ENCODE peak calls at places on chromosomes 3 and 15, in seven cellular contexts. M is omental fat pad; G is stimulated activated CD4-positive, alpha-beta T cell treated with anti-CD3 and anti-CD28 coated beads, Interleukin-15, amount 100 ng/mL, for 1 hour; C is activated T-helper 1 cell treated with anti-CD3 and anti-CD28 coated beads, Interleukin-12 subunit alpha, Interleukin-12 subunit beta, Interleukin-2, Interleukin-4 antibody, amounts not matched to agents 30 ng/mL and 10 ng/mL and 1 ng/mL, durations not matched to agents 14 hours and 24 hours and 36 hours; U is cardiac fibroblast; A is activated CD4-positive, alpha-beta T cell treated with anti-CD3 and anti-CD28 coated beads, Interleukin-2, amount 50 U/mL, for 1 hour; J is pancreas. I is an unnamed sample.

GRCh38 chr3:101383656-101384055 is 63.3 kb upstream of the IMPG2 start:
- DNase-seq in M (no peak), G (no peak), A (no peak), C (no peak), U (no peak), J (no peak), I (no peak)

GRCh38 chr3:132912416-132912753 is 125.8 kb upstream of the TMEM108 start:
- DNase-seq in J (no peak), U (no peak), M (no peak), G (no peak), C (no peak), A (no peak), I (no peak)

GRCh38 chr15:64842986-64843561 is 1.4 kb downstream of the PLEKHO2 start:
- DNase-seq in M (no peak), U (peak), A (no peak), G (no peak), J (no peak), C (no peak), I (peak)

GRCh38 chr15:77538011-77538410 is 94.7 kb downstream of the LINGO1 start:
- DNase-seq in A (no peak), C (no peak), G (no peak), J (no peak), U (no peak), M (no peak), I (no peak)

GRCh38 chr3:192296845-192297244 is 430.5 kb downstream of the FGF12 start:
- DNase-seq in J (no peak), A (no peak), C (no peak), U (no peak), G (no peak), M (no peak), I (no peak)

GRCh38 chr3:190557311-190557710 is 43.4 kb downstream of the IL1RAP start:
- DNase-seq in G (no peak), U (no peak), J (no peak), A (no peak), C (no peak), M (no peak), I (no peak)

GRCh38 chr3:114370537-114371174 is 76.8 kb downstream of the TIGIT start:
- DNase-seq in U (no peak), G (no peak), M (no peak), J (no peak), A (no peak), C (no peak), I (no peak)

GRCh38 chr3:195905970-195906864 is 2.1 kb downstream of the TNK2 start:
- DNase-seq in A (peak), J (no peak), M (no peak), U (peak), G (no peak), C (no peak), I (no peak)

GRCh38 chr15:84829428-84829827 is 12.3 kb downstream of the ALPK3 start:
- DNase-seq in M (no peak), J (no peak), G (no peak), U (no peak), C (no peak), A (no peak), I (no peak)

GRCh38 chr15:34987623-34987981 is 485 bp downstream of the ZNF770 start:
- DNase-seq in J (no peak), U (no peak), M (no peak), C (no peak), G (no peak), A (no peak), I (no peak)

GRCh38 chr15:93265046-93265658 is 176.1 kb upstream of the RGMA start:
- DNase-seq in G (no peak), M (no peak), A (no peak), U (no peak), C (no peak), J (no peak), I (no peak)

GRCh38 chr3:120909602-120909878 is 1.5 kb downstream of the STXBP5L start:
- DNase-seq in J (no peak), C (no peak), M (no peak), U (no peak), A (no peak), G (no peak), I (peak)

GRCh38 chr3:123258811-123259420 is 57.2 kb downstream of the SEC22A start:
- DNase-seq in J (no peak), G (no peak), M (no peak), A (no peak), U (peak), C (no peak), I (peak)

GRCh38 chr15:28273468-28273867 is 48.5 kb downstream of the HERC2 start:
- DNase-seq in C (no peak), G (no peak), J (no peak), A (no peak), U (peak), M (no peak), I (no peak)

GRCh38 chr3:157388051-157388450 is 48.6 kb upstream of the PTX3 start:
- DNase-seq in M (no peak), J (no peak), G (no peak), C (no peak), U (no peak), A (no peak), I (no peak)

GRCh38 chr3:135538123-135538522 is 427.4 kb upstream of the PPP2R3A start:
- DNase-seq in J (no peak), A (no peak), M (no peak), C (no peak), G (no peak), U (no peak), I (no peak)

GRCh38 chr15:28952666-28953491 is 67.1 kb downstream of the APBA2 start:
- DNase-seq in C (no peak), M (no peak), G (no peak), J (no peak), A (no peak), U (no peak), I (no peak)

GRCh38 chr15:69604050-69604378 is 151.4 kb downstream of the RPLP1 start:
- DNase-seq in U (no peak), A (no peak), G (no peak), M (no peak), C (no peak), J (peak), I (peak)

GRCh38 chr3:10581251-10581650 is 75.9 kb upstream of the ATP2B2 start:
- DNase-seq in U (no peak), J (no peak), C (no peak), G (no peak), M (no peak), A (no peak), I (no peak)

GRCh38 chr3:160227389-160227788 is 2.2 kb downstream of the C3orf80 start:
- DNase-seq in A (no peak), U (no peak), G (no peak), J (no peak), M (no peak), C (no peak), I (no peak)

GRCh38 chr15:70086636-70087035 is 11.1 kb downstream of the TLE3 start:
- DNase-seq in M (no peak), C (no peak), J (no peak), G (no peak), U (no peak), A (no peak), I (peak)

GRCh38 chr3:119632829-119633228 is 27.6 kb downstream of the POPDC2 start:
- DNase-seq in M (no peak), C (no peak), G (no peak), A (no peak), J (peak), U (no peak), I (no peak)

GRCh38 chr3:60399861-60400845 is 851.1 kb downstream of the FHIT start:
- DNase-seq in C (no peak), U (peak), M (no peak), G (no peak), A (no peak), J (no peak), I (no peak)

GRCh38 chr15:67825880-67826716 is 789 bp downstream of the SKOR1 start:
- DNase-seq in J (no peak), U (no peak), G (no peak), A (no peak), M (no peak), C (no peak), I (no peak)

GRCh38 chr3:14822875-14823807 is 4.4 kb downstream of the FGD5 start:
- DNase-seq in G (no peak), J (no peak), C (no peak), U (no peak), A (no peak), M (no peak), I (peak)

GRCh38 chr3:47082519-47082918 is 81.4 kb downstream of the SETD2 start:
- DNase-seq in C (no peak), A (no peak), U (peak), M (no peak), G (no peak), J (no peak), I (peak)

GRCh38 chr15:58873267-58873666 is 60.2 kb downstream of the SLTM start:
- DNase-seq in U (peak), G (no peak), J (no peak), A (no peak), C (no peak), M (no peak), I (no peak)